ENCODE peak calls at places on chromosomes 7 and 10, in seven cellular contexts. V is PC-9, X is AG09309, Y is A673, T is adrenal gland, H is neural crest cell, Q is NCI-H1105. N is an unnamed sample.

GRCh38 chr7:50564630-50565558 is at the start of gene DDC:
- DNase-seq in H (no peak), X (no peak), Y (no peak), T (no peak), Q (no peak), V (no peak), N (no peak)

GRCh38 chr10:88318803-88319202 is 264.3 kb downstream of the RNLS start:
- DNase-seq in V (peak), X (no peak), H (no peak), Q (no peak), Y (no peak), T (no peak), N (no peak)

GRCh38 chr7:30028749-30029635 is 780 bp downstream of the PLEKHA8 start:
- DNase-seq in Y (peak), X (no peak), Q (no peak), T (peak), H (no peak), V (peak), N (peak)

GRCh38 chr7:155566011-155566836 is 19.9 kb upstream of the CNPY1 start:
- DNase-seq in Y (no peak), H (no peak), T (no peak), X (no peak), V (no peak), Q (no peak), N (no peak)

GRCh38 chr10:89274928-89275327 is 23.4 kb upstream of the LIPA start:
- DNase-seq in T (no peak), Q (no peak), X (no peak), Y (no peak), V (peak), H (no peak), N (no peak)

GRCh38 chr10:76036410-76036940 is 605.1 kb downstream of the LRMDA start:
- DNase-seq in Q (peak), H (peak), V (no peak), Y (peak), X (peak), T (peak), N (no peak)

GRCh38 chr10:42836096-42836495 is 53.5 kb downstream of the BMS1 start:
- DNase-seq in X (no peak), H (no peak), Q (no peak), T (no peak), V (no peak), Y (no peak), N (no peak)

GRCh38 chr10:104273899-104274575 is 5.1 kb downstream of the GSTO2 start:
- DNase-seq in X (no peak), H (no peak), V (no peak), Q (no peak), T (no peak), Y (no peak), N (no peak)

GRCh38 chr10:67657775-67658174 is 38.2 kb downstream of the CTNNA3 start:
- DNase-seq in Q (no peak), X (no peak), H (no peak), Y (no peak), T (no peak), V (no peak), N (no peak)

GRCh38 chr7:24197852-24198251 is 86.1 kb upstream of the NPY start:
- DNase-seq in X (no peak), H (no peak), Y (peak), V (peak), T (no peak), Q (no peak), N (no peak)

GRCh38 chr7:112467867-112468266 is 12.9 kb upstream of the LSMEM1 start:
- DNase-seq in Y (no peak), V (no peak), T (no peak), X (no peak), Q (no peak), H (no peak), N (no peak)

GRCh38 chr10:77603529-77603927 is 34.1 kb downstream of the KCNMA1 start:
- DNase-seq in T (no peak), X (no peak), V (no peak), Q (no peak), Y (no peak), H (no peak), N (no peak)

GRCh38 chr7:77368974-77369373 is 47.2 kb downstream of the GSAP start:
- DNase-seq in Y (no peak), H (no peak), V (no peak), Q (no peak), T (no peak), X (no peak), N (no peak)

GRCh38 chr7:42311195-42311594 is 74.2 kb upstream of the GLI3 start:
- DNase-seq in H (no peak), Q (no peak), X (no peak), V (no peak), T (no peak), Y (no peak), N (no peak)

GRCh38 chr7:78130443-78131200 is 332.0 kb downstream of the PHTF2 start:
- DNase-seq in V (no peak), Q (no peak), T (no peak), Y (no peak), X (no peak), H (no peak), N (no peak)

GRCh38 chr10:103394180-103394579 is 2.1 kb downstream of the ATP5MK start:
- DNase-seq in Y (no peak), T (no peak), X (no peak), H (no peak), V (no peak), Q (no peak), N (no peak)

GRCh38 chr7:107233174-107233573 is 64.4 kb downstream of the HBP1 start:
- DNase-seq in H (no peak), T (no peak), X (no peak), V (no peak), Y (no peak), Q (no peak), N (no peak)

GRCh38 chr10:5817322-5818047 is 4.3 kb upstream of the GDI2 start:
- DNase-seq in V (no peak), T (no peak), Y (no peak), X (no peak), Q (no peak), H (no peak), N (no peak)

GRCh38 chr10:30999084-30999712 is 32.5 kb downstream of the ZNF438 start:
- DNase-seq in H (no peak), Y (no peak), Q (no peak), T (no peak), V (no peak), X (no peak), N (no peak)